ENCODE peak calls at places on chromosome 21, in six cellular contexts. R, C, B, I, M and Z are unnamed samples.

GRCh38 chr21:15638856-15639549 is 90.8 kb upstream of the USP25 start:
- DNase-seq in R (no peak), C (peak; percentile 37), B (peak; percentile 50), I (peak; percentile 92), M (peak; percentile 49), Z (no peak)

GRCh38 chr21:37870229-37870628 is 46.0 kb downstream of the KCNJ6 start:
- DNase-seq in R (no peak), C (no peak), B (no peak), I (no peak), M (no peak), Z (no peak)

GRCh38 chr21:41678016-41678935 is 88.6 kb downstream of the RIPK4 start:
- DNase-seq in R (no peak), C (peak; percentile 27), B (peak; percentile 75), I (peak; percentile 92), M (peak; percentile 83), Z (no peak)

GRCh38 chr21:18716578-18717138 is 313.1 kb upstream of the TMPRSS15 start:
- DNase-seq in R (no peak), C (no peak), B (no peak), I (no peak), M (no peak), Z (no peak)

GRCh38 chr21:39620856-39621255 is 8.1 kb downstream of the B3GALT5 start:
- DNase-seq in R (no peak), C (no peak), B (no peak), I (no peak), M (no peak), Z (no peak)

GRCh38 chr21:41877901-41878830 is 978 bp downstream of the PRDM15 start:
- DNase-seq in R (no peak), C (peak; percentile 76), B (peak; percentile 68), I (peak; percentile 64), M (no peak), Z (peak; percentile 51)

GRCh38 chr21:27043377-27043776 is 76.5 kb upstream of the ADAMTS5 start:
- DNase-seq in R (no peak), C (no peak), B (no peak), I (no peak), M (no peak), Z (no peak)

GRCh38 chr21:40765771-40766170 is 81.2 kb downstream of the DSCAM start:
- DNase-seq in R (no peak), C (no peak), B (no peak), I (no peak), M (no peak), Z (no peak)

GRCh38 chr21:32978346-32979270 is 47.1 kb upstream of the OLIG2 start:
- DNase-seq in R (no peak), C (no peak), B (no peak), I (no peak), M (no peak), Z (no peak)

GRCh38 chr21:16624468-16625102 is 888.3 kb upstream of the CXADR start:
- DNase-seq in R (no peak), C (no peak), B (no peak), I (no peak), M (no peak), Z (peak; percentile 7)

GRCh38 chr21:38858429-38859205 is 52.9 kb downstream of the ETS2 start:
- DNase-seq in R (no peak), C (no peak), B (no peak), I (no peak), M (no peak), Z (no peak)

GRCh38 chr21:40685121-40685630 is 161.8 kb downstream of the DSCAM start:
- DNase-seq in R (no peak), C (no peak), B (no peak), I (no peak), M (no peak), Z (no peak)

GRCh38 chr21:19713324-19713723 is 1284.9 kb upstream of the NCAM2 start:
- DNase-seq in R (no peak), C (no peak), B (no peak), I (no peak), M (no peak), Z (no peak)

GRCh38 chr21:39874759-39875158 is 7.5 kb downstream of the PCP4 start:
- DNase-seq in R (no peak), C (no peak), B (no peak), I (no peak), M (no peak), Z (no peak)

GRCh38 chr21:40964691-40965090 is 117.7 kb upstream of the DSCAM start:
- DNase-seq in R (no peak), C (no peak), B (peak; percentile 41), I (no peak), M (no peak), Z (no peak)

GRCh38 chr21:32203877-32204480 is 74.9 kb downstream of the MIS18A start:
- DNase-seq in R (no peak), C (no peak), B (no peak), I (no peak), M (no peak), Z (no peak)

GRCh38 chr21:31142600-31142999 is 104.3 kb upstream of the KRTAP19-8 start:
- DNase-seq in R (no peak), C (no peak), B (no peak), I (no peak), M (no peak), Z (no peak)

GRCh38 chr21:24032709-24033232 is 1574.5 kb downstream of the MRPL39 start:
- DNase-seq in R (no peak), C (no peak), B (no peak), I (no peak), M (no peak), Z (no peak)

GRCh38 chr21:38134084-38134873 is 122.5 kb upstream of the KCNJ15 start:
- DNase-seq in R (no peak), C (no peak), B (no peak), I (no peak), M (no peak), Z (no peak)

GRCh38 chr21:41885341-41886024 is 6.3 kb upstream of the PRDM15 start:
- DNase-seq in R (no peak), C (no peak), B (peak; percentile 28), I (no peak), M (no peak), Z (no peak)

GRCh38 chr21:42093991-42094417 is 22.9 kb downstream of the UMODL1 start:
- DNase-seq in R (peak; percentile 48), C (peak; percentile 77), B (peak; percentile 98), I (no peak), M (no peak), Z (no peak)

GRCh38 chr21:17466166-17466565 is 46.7 kb upstream of the CXADR start:
- DNase-seq in R (no peak), C (peak; percentile 60), B (peak; percentile 87), I (peak; percentile 27), M (peak; percentile 9), Z (no peak)

GRCh38 chr21:20276954-20277353 is 721.3 kb upstream of the NCAM2 start:
- DNase-seq in R (no peak), C (no peak), B (no peak), I (no peak), M (no peak), Z (no peak)

GRCh38 chr21:35390013-35390776 is 341.1 kb upstream of the RUNX1 start:
- DNase-seq in R (no peak), C (peak; percentile 59), B (peak; percentile 86), I (peak; percentile 62), M (no peak), Z (no peak)

GRCh38 chr21:40846566-40847411 is at the start of gene DSCAM:
- DNase-seq in R (no peak), C (peak; percentile 0), B (peak; percentile 38), I (no peak), M (no peak), Z (peak; percentile 39)

GRCh38 chr21:39156024-39156423 is 27.2 kb downstream of the PSMG1 start:
- DNase-seq in R (no peak), C (peak; percentile 77), B (peak; percentile 84), I (no peak), M (no peak), Z (no peak)

DNA sequence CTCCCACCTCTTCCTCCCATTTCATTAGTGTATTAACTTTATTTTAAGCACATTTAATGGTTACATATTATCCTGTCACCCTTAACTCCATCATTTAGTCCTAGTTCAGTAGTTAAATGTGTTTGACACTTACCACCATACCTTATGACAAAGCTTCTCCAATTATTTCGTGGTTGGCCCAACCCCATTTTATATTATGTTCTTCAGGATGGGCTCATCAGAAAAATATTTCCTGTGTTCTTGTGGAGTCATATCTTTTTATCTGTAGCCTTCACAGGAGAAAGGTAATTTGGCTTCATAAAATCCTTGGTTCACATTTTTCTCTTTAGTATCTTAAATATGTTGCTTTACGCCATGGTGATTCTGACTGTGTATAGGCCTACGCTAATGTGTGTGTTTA is 142.3 kb upstream of the COL6A1 start:
- DNase-seq in R (no peak), C (peak; percentile 42), B (peak; percentile 56), I (no peak), M (no peak), Z (no peak)
- H3K4me3 ChIP-seq in R (no peak overlapping the region), C (no peak overlapping the region), B (no peak overlapping the region), I (no peak overlapping the region), M (no peak overlapping the region), Z (no peak overlapping the region)

DNA sequence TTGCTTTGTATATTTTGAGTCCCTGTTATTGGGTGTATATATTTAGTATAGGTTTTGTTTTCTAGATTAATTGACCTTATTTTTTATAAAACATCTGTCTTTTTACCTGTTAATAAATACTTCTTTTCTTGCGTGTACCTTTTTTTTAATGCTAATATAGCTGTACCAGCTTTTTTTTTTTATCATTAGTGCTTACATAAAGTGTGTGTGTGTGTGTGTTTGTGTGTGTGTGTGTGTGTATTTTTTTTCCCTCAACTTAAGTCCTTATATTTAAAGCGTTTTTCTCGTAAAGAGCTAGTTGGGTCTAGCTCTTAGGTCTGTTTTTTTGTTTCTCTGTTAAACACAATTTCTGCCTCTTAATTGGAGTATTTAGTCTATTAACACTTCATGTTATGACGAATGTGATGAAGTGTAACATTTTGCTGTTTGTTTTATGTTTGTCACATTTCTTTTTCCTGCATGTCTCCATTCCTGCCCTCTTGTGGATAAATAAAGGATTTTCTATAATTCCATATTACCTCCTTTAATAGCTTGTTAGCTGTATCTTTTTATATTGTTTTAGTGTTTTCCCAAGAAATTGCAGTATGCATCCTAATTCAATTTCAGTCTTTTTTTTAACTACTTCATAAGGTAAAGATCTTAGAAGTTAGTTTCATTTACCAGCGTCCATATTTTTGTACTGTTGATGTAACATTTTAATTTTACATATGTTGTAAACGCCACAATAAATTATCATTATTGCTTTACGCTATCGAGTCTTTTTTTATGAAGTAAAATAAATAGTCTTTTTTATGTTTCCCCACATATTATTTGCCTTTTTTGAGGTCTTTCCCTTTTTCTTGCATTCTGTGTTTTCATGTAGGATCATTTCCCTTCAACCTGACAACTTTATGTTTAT is 4.3 kb downstream of the PRMT2 start:
- DNase-seq in R (no peak), C (peak; percentile 58), B (peak; percentile 10), I (no peak), M (no peak), Z (no peak)
- TF ChIP-seq CTCF in R (peak; percentile 31), C (peak; percentile 42), B (peak; percentile 40), I (no peak), M (no peak), Z (no peak)

DNA sequence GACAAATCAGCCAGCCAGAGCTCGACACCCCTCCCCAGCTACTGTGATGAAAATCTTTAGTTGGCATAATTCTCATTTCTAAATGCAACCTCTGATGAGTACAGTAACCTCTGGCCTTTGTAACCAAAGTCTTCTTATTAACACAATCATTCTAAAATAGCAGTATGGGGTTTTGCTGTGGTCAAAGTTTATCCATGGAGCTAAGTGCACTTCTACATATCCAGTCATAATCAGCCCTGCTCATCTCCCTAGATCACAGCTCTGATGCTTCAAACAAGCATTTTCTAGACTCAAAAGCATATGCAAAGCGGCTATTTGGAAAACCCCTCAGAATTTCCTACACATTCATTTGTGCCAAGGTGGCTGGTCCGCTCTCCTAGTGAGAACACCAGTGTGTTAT is 418.6 kb downstream of the MRPL39 start:
- DNase-seq in R (no peak), C (no peak), B (no peak), I (no peak), M (no peak), Z (no peak)
- H3K4me3 ChIP-seq in R (no peak overlapping the region), C (no peak overlapping the region), B (no peak overlapping the region), I (no peak overlapping the region), M (no peak overlapping the region), Z (no peak overlapping the region)

GRCh38 chr21:29288239-29288638 is 10.5 kb upstream of the BACH1 start:
- DNase-seq in R (no peak), C (no peak), B (no peak), I (no peak), M (no peak), Z (no peak)
- TF ChIP-seq CTCF in R (no peak), C (no peak), B (no peak), I (no peak), M (no peak), Z (no peak)